ENCODE peak calls at places on chromosome 20, in six cellular contexts. I is mesendoderm, A is OCI-LY7, H is AG04450, M is activated T-cell treated with anti-CD3 and anti-CD28 coated beads for 24 hours, N is neural crest cell. R is an unnamed sample.

GRCh38 chr20:33009214-33010132 is 2.0 kb downstream of the BPIFB2 start:
- DNase-seq in M (no peak), N (peak), A (peak), I (no peak), H (no peak), R (no peak)

GRCh38 chr20:38633577-38634093 is 32.0 kb downstream of the ARHGAP40 start:
- DNase-seq in I (peak), H (no peak), A (peak), M (peak), N (peak), R (peak)

GRCh38 chr20:3923818-3924217 is 34.6 kb downstream of the PANK2 start:
- DNase-seq in A (no peak), N (no peak), H (no peak), I (no peak), M (no peak), R (no peak)

GRCh38 chr20:61719691-61720347 is 345.9 kb downstream of the TAF4 start:
- DNase-seq in H (no peak), A (no peak), M (peak), I (peak), N (no peak), R (no peak)

GRCh38 chr20:32731882-32732266 is 11.4 kb downstream of the COMMD7 start:
- DNase-seq in H (no peak), I (no peak), A (no peak), N (no peak), M (no peak), R (no peak)

GRCh38 chr20:1735417-1736089 is 78.0 kb upstream of the SIRPG start:
- DNase-seq in A (no peak), N (no peak), M (no peak), I (no peak), H (no peak), R (no peak)

GRCh38 chr20:9374480-9374879 is 139.9 kb upstream of the LAMP5 start:
- DNase-seq in N (no peak), I (no peak), H (no peak), M (no peak), A (no peak), R (no peak)

GRCh38 chr20:64155258-64156135 is 8.8 kb upstream of the MYT1 start:
- DNase-seq in M (no peak), N (no peak), I (no peak), H (no peak), A (no peak), R (no peak)

GRCh38 chr20:32206383-32207210 is 946 bp downstream of the PLAGL2 start:
- DNase-seq in I (no peak), M (no peak), H (no peak), A (peak), N (no peak), R (no peak)

GRCh38 chr20:61436674-61437279 is 184.7 kb downstream of the CDH4 start:
- DNase-seq in N (peak), M (no peak), H (no peak), I (peak), A (no peak), R (no peak)

GRCh38 chr20:23260181-23260840 is 90.3 kb upstream of the NXT1 start:
- DNase-seq in N (no peak), A (no peak), M (no peak), H (no peak), I (no peak), R (no peak)

GRCh38 chr20:24909086-24909780 is 39.8 kb upstream of the CST7 start:
- DNase-seq in M (no peak), H (no peak), N (no peak), I (no peak), A (no peak), R (no peak)

GRCh38 chr20:63819224-63819917 is 11.7 kb downstream of the ZBTB46 start:
- DNase-seq in H (no peak), A (no peak), M (no peak), I (peak), N (no peak), R (no peak)

GRCh38 chr20:39195495-39196129 is 233.5 kb downstream of the DHX35 start:
- DNase-seq in N (peak), M (no peak), H (no peak), A (no peak), I (peak), R (peak)

GRCh38 chr20:61953789-61954125 is 111.9 kb downstream of the TAF4 start:
- DNase-seq in A (no peak), H (no peak), N (no peak), M (no peak), I (no peak), R (no peak)

GRCh38 chr20:44979090-44979621 is 12.8 kb downstream of the STK4 start:
- DNase-seq in I (no peak), A (peak), M (peak), N (no peak), H (no peak), R (peak)

GRCh38 chr20:62824476-62825287 is 7.8 kb downstream of the COL9A3 start:
- DNase-seq in I (peak), N (peak), A (peak), M (peak), H (no peak), R (peak)

GRCh38 chr20:43191946-43192847 is 2.5 kb upstream of the PTPRT start:
- DNase-seq in A (peak), H (no peak), M (no peak), N (peak), I (peak), R (peak)

GRCh38 chr20:63553933-63554290 is at the start of gene FNDC11:
- DNase-seq in I (peak), M (no peak), H (no peak), A (peak), N (peak), R (peak)

GRCh38 chr20:47578543-47578942 is 76.9 kb downstream of the NCOA3 start:
- DNase-seq in A (no peak), H (no peak), I (no peak), M (no peak), N (no peak), R (no peak)

GRCh38 chr20:35146299-35146921 is 726 bp downstream of the EDEM2 start:
- DNase-seq in N (peak), A (peak), H (no peak), I (peak), M (no peak), R (peak)

GRCh38 chr20:34389206-34389953 is 26.3 kb downstream of the ITCH start:
- DNase-seq in N (no peak), M (no peak), H (no peak), A (no peak), I (no peak), R (no peak)

GRCh38 chr20:62310757-62311121 is 7.9 kb downstream of the ADRM1 start:
- DNase-seq in A (no peak), I (no peak), M (no peak), N (no peak), H (no peak), R (no peak)

GRCh38 chr20:48626226-48626937 is 201.4 kb downstream of the PREX1 start:
- DNase-seq in I (no peak), H (no peak), A (no peak), M (no peak), N (no peak), R (no peak)

GRCh38 chr20:37600486-37600885 is 72.8 kb upstream of the BLCAP start:
- DNase-seq in A (no peak), M (no peak), I (no peak), N (no peak), H (no peak), R (peak)

GRCh38 chr20:35568645-35569044 is 26.8 kb downstream of the ERGIC3 start:
- DNase-seq in N (no peak), A (peak), H (no peak), M (no peak), I (peak), R (peak)

GRCh38 chr20:2164421-2164820 is 62.8 kb downstream of the STK35 start:
- DNase-seq in M (no peak), H (no peak), I (no peak), A (no peak), N (no peak), R (no peak)

R was measured in NAMALWA.